ENCODE peak calls at places on chromosome X, in seven cellular contexts. V is islet precursor cell; N is cardiac fibroblast; T is foreskin fibroblast; F is B cell; R is activated T-cell treated with anti-CD3 and anti-CD28 coated beads, Interleukin-2, amount 50 U/mL, for 72 hours; X is stimulated activated CD8-positive, alpha-beta memory T cell treated with anti-CD3 and anti-CD28 coated beads, Interleukin-15, amount 100 ng/mL, for 4 hours. U is an unnamed sample.

GRCh38 chrX:150546711-150547153 is 21.7 kb upstream of the MTM1 start:
- DNase-seq in T (no peak), F (no peak), V (no peak), X (no peak), N (peak; percentile 30), R (peak; percentile 10), U (no peak)

GRCh38 chrX:75522565-75523411 is at the start of gene ZDHHC15:
- DNase-seq in R (peak; percentile 69), X (peak; percentile 5), V (peak; percentile 73), T (no peak), N (no peak), F (peak; percentile 12), U (peak; percentile 9)

GRCh38 chrX:136627381-136627780 is 20.6 kb upstream of the CD40LG start:
- DNase-seq in R (peak; percentile 59), V (no peak), N (no peak), F (no peak), T (no peak), X (no peak), U (no peak)

GRCh38 chrX:39900788-39901170 is 197.0 kb downstream of the BCOR start:
- DNase-seq in F (no peak), V (peak; percentile 82), N (no peak), X (no peak), T (no peak), R (no peak), U (no peak)

GRCh38 chrX:13569479-13570244 is at the start of gene EGFL6:
- DNase-seq in R (peak; percentile 2), F (no peak), X (no peak), V (no peak), N (no peak), T (no peak), U (no peak)

GRCh38 chrX:129634541-129634940 is 20.2 kb downstream of the APLN start:
- DNase-seq in N (peak; percentile 24), T (no peak), R (no peak), F (no peak), V (no peak), X (no peak), U (no peak)

GRCh38 chrX:30748337-30748960 is 95.2 kb downstream of the GK start:
- DNase-seq in V (no peak), R (no peak), X (no peak), F (no peak), N (no peak), T (no peak), U (no peak)

GRCh38 chrX:10110984-10111363 is 45.8 kb upstream of the CLCN4 start:
- DNase-seq in T (no peak), N (no peak), V (no peak), X (peak; percentile 32), R (peak; percentile 71), F (peak; percentile 73), U (no peak)

GRCh38 chrX:30935985-30936384 is 46.9 kb upstream of the TAB3 start:
- DNase-seq in X (no peak), N (peak; percentile 31), R (no peak), F (no peak), T (no peak), V (peak; percentile 59), U (no peak)

GRCh38 chrX:12956704-12957541 is 18.0 kb upstream of the TMSB4X start:
- DNase-seq in X (no peak), V (no peak), F (peak; percentile 80), R (peak; percentile 76), N (peak; percentile 59), T (no peak), U (no peak)

GRCh38 chrX:43962636-43963035 is 10.6 kb downstream of the NDP start:
- DNase-seq in N (no peak), F (no peak), R (no peak), X (no peak), V (no peak), T (no peak), U (no peak)

GRCh38 chrX:10190367-10190766 is 33.6 kb downstream of the CLCN4 start:
- DNase-seq in N (peak; percentile 87), F (peak; percentile 63), T (peak; percentile 47), R (no peak), V (no peak), X (no peak), U (no peak)

U was measured in kidney epithelial cell.